ENCODE peak calls at places on chromosomes 11 and 22, in seven cellular contexts. S is head of caudate nucleus; P is AG08396; C is naive thymus-derived CD8-positive, alpha-beta T cell; K is ACHN; D is NCI-H2029 treated with DMSO at 0.1 percent for 48 hours; G is M059J. V is an unnamed sample.

GRCh38 chr11:100777118-100777517 is 90.0 kb downstream of the ARHGAP42 start:
- DNase-seq in D (no peak), G (peak), C (no peak), K (peak), P (no peak), S (no peak), V (no peak)

GRCh38 chr11:75492181-75492820 is 33.4 kb downstream of the GDPD5 start:
- DNase-seq in G (peak), S (no peak), P (no peak), D (no peak), K (no peak), C (peak), V (no peak)

GRCh38 chr11:82906236-82906635 is 4.7 kb downstream of the DDIAS start:
- DNase-seq in C (no peak), S (no peak), P (no peak), D (peak), K (peak), G (peak), V (peak)

GRCh38 chr11:114326776-114327175 is 30.6 kb downstream of the NNMT start:
- DNase-seq in D (no peak), G (peak), S (no peak), C (no peak), K (no peak), P (no peak), V (no peak)

GRCh38 chr11:133541331-133542095 is 9.2 kb upstream of the OPCML start:
- DNase-seq in P (no peak), G (no peak), D (no peak), K (no peak), S (no peak), C (no peak), V (no peak)

GRCh38 chr22:36277482-36278291 is 24.8 kb downstream of the APOL1 start:
- DNase-seq in K (peak), S (peak), D (no peak), P (peak), G (peak), C (peak), V (peak)

GRCh38 chr11:48081151-48082010 is 101.0 kb downstream of the PTPRJ start:
- DNase-seq in K (peak), D (no peak), P (peak), S (peak), C (peak), G (peak), V (peak)

GRCh38 chr22:19448739-19449421 is 1.4 kb upstream of the C22orf39 start:
- DNase-seq in K (no peak), G (no peak), P (no peak), C (no peak), D (no peak), S (no peak), V (no peak)

GRCh38 chr11:105201166-105201565 is 61.6 kb upstream of the CARD18 start:
- DNase-seq in K (no peak), G (no peak), S (no peak), P (no peak), C (no peak), D (no peak), V (no peak)

GRCh38 chr11:91243630-91244029 is 981.0 kb upstream of the FAT3 start:
- DNase-seq in D (no peak), K (no peak), P (no peak), S (no peak), G (no peak), C (no peak), V (no peak)

GRCh38 chr11:133263332-133263731 is 269.0 kb downstream of the OPCML start:
- DNase-seq in K (no peak), C (no peak), D (no peak), G (no peak), S (no peak), P (no peak), V (no peak)

GRCh38 chr11:31096191-31096590 is 273.3 kb downstream of the DCDC1 start:
- DNase-seq in C (no peak), S (no peak), D (no peak), P (no peak), K (no peak), G (no peak), V (no peak)

GRCh38 chr11:100738701-100739100 is 51.6 kb downstream of the ARHGAP42 start:
- DNase-seq in S (no peak), K (no peak), C (no peak), D (no peak), P (no peak), G (no peak), V (no peak)

GRCh38 chr11:70931430-70931829 is 320.9 kb downstream of the SHANK2 start:
- DNase-seq in P (no peak), C (no peak), S (no peak), K (no peak), D (no peak), G (no peak), V (no peak)

GRCh38 chr22:39518996-39519680 is 1.2 kb upstream of the ATF4 start:
- DNase-seq in P (peak), K (peak), D (no peak), S (no peak), C (no peak), G (no peak), V (peak)

GRCh38 chr11:25924586-25924985 is 407.3 kb upstream of the ANO3 start:
- DNase-seq in D (no peak), P (no peak), G (no peak), S (no peak), C (no peak), K (no peak), V (no peak)

GRCh38 chr11:74685905-74686304 is 45.3 kb downstream of the CHRDL2 start:
- DNase-seq in P (no peak), K (no peak), G (no peak), C (no peak), D (no peak), S (peak), V (no peak)

GRCh38 chr22:49328630-49329405 is 498.9 kb downstream of the BRD1 start:
- DNase-seq in D (no peak), P (no peak), S (no peak), C (no peak), G (no peak), K (no peak), V (no peak)

GRCh38 chr11:123430736-123431356 is 777 bp downstream of the GRAMD1B start:
- DNase-seq in S (peak), D (peak), P (peak), C (peak), K (no peak), G (peak), V (peak)

GRCh38 chr11:104823638-104824037 is 74.6 kb downstream of the CASP12 start:
- DNase-seq in G (peak), C (no peak), D (no peak), S (no peak), K (no peak), P (no peak), V (no peak)

GRCh38 chr11:31689559-31689958 is 121.6 kb downstream of the PAX6 start:
- DNase-seq in C (no peak), S (no peak), K (no peak), G (no peak), D (no peak), P (no peak), V (no peak)